ENCODE peak calls at places on chromosomes 4 and X, in eight cellular contexts. D is left ventricle myocardium inferior; Q is mucosa of descending colon; M is psoas muscle; E is hepatocyte; H is lower lobe of right lung; X is CD4-positive, CD25-positive, alpha-beta regulatory T cell; F is ovary. G is an unnamed sample.

GRCh38 chr4:142036795-142037583 is 400.6 kb downstream of the IL15 start:
- DNase-seq in D (no peak), X (no peak), H (no peak), M (no peak), E (no peak), Q (no peak), F (no peak), G (no peak)

GRCh38 chr4:187944179-187944578 is 51.4 kb upstream of the ZFP42 start:
- DNase-seq in M (no peak), X (no peak), D (no peak), F (no peak), Q (no peak), E (no peak), H (no peak), G (no peak)

GRCh38 chr4:6239968-6240367 is 29.7 kb upstream of the WFS1 start:
- DNase-seq in X (no peak), E (no peak), F (no peak), D (no peak), Q (peak; percentile 12), H (peak; percentile 25), M (peak; percentile 23), G (no peak)

GRCh38 chrX:131752493-131753198 is 208.8 kb downstream of the OR13H1 start:
- DNase-seq in Q (peak; percentile 61), F (peak; percentile 83), M (peak; percentile 83), X (no peak), H (no peak), D (no peak), E (no peak), G (peak; percentile 85)

GRCh38 chrX:30282527-30282926 is 26.7 kb downstream of the NR0B1 start:
- DNase-seq in X (no peak), F (no peak), E (no peak), Q (no peak), H (no peak), M (no peak), D (no peak), G (no peak)

GRCh38 chr4:166014411-166014810 is 141.4 kb downstream of the TLL1 start:
- DNase-seq in Q (no peak), M (no peak), F (no peak), D (no peak), H (no peak), E (peak; percentile 37), X (no peak), G (no peak)

GRCh38 chr4:105022811-105023667 is 123.6 kb upstream of the TET2 start:
- DNase-seq in M (no peak), F (no peak), E (no peak), X (no peak), H (peak; percentile 62), D (no peak), Q (no peak), G (peak; percentile 42)

GRCh38 chrX:1534321-1535168 is 2.4 kb downstream of the P2RY8 start:
- DNase-seq in F (no peak), E (no peak), X (peak; percentile 7), M (no peak), Q (no peak), D (no peak), H (no peak), G (no peak)

GRCh38 chr4:56215901-56216300 is 171.4 kb downstream of the AASDH start:
- DNase-seq in F (peak; percentile 12), D (no peak), H (no peak), Q (peak; percentile 55), E (peak; percentile 69), X (no peak), M (no peak), G (peak; percentile 74)

GRCh38 chr4:76688737-76689078 is 209.2 kb downstream of the SOWAHB start:
- DNase-seq in Q (no peak), H (no peak), M (no peak), E (no peak), F (no peak), D (no peak), X (no peak), G (no peak)
- H3K9me3 ChIP-seq in Q (no peaks in the 10 kb centered on the region), H (no peaks in the 10 kb centered on the region), M (no peaks in the 10 kb centered on the region), E (no peaks in the 10 kb centered on the region), F (no peaks in the 10 kb centered on the region), D (no peaks in the 10 kb centered on the region), X (no peaks in the 10 kb centered on the region), G (no peaks in the 10 kb centered on the region)

DNA sequence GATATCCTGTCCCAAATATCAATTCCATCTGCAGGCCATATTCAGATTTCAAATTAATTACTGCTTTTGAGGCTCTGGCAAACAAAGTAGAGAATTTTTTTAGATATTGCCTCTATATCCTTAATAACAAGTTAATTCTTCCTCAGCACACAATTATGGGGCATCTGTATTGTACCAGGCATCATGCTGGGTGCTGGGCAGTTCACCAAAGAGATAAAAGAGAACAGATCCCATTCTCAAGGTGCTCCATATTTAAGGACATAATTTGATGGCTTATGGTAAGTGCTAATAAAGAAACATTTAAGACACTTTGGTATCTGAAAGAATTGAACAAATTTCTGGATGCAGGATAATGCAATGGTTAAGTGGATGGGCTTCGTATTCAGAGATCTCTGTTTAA is 65.8 kb downstream of the SPCS3 start:
- DNase-seq in X (no peak), M (no peak), E (no peak), H (no peak), F (no peak), Q (no peak), D (no peak), G (no peak)
- H3K9me3 ChIP-seq in X (no peaks in the 10 kb centered on the region), M (no peaks in the 10 kb centered on the region), E (no peaks in the 10 kb centered on the region), H (no peaks in the 10 kb centered on the region), F (no peaks in the 10 kb centered on the region), Q (no peaks in the 10 kb centered on the region), D (no peaks in the 10 kb centered on the region), G (no peaks in the 10 kb centered on the region)

DNA sequence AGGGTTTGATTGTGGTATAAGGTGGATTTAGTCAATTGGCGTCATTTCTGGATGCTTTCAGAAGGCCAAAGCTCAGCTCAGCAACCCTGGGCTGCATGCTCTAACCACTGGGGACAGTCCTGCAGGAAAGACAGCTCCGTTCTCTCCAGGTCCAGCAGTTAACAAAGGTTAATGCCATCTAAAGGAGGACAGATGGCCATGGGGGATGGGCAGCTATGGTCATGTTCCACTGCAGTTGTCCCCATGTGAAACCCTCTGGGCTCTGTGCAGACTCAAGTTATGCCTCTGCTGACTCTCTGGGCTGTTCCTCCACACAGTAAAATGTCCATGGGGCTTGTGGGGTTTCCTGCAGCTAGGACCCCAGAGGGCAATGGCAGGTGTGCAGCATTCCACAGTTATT is 562.1 kb upstream of the ADGRL3 start:
- DNase-seq in X (no peak), Q (no peak), M (no peak), D (no peak), E (no peak), H (no peak), F (no peak), G (no peak)
- H3K9me3 ChIP-seq in X (no peaks in the 10 kb centered on the region), Q (peaks cover 22% of the 10 kb centered on the region), M (no peaks in the 10 kb centered on the region), D (peaks cover 61% of the 10 kb centered on the region), E (no peaks in the 10 kb centered on the region), H (peaks cover 6% of the 10 kb centered on the region), F (no peaks in the 10 kb centered on the region), G (no peaks in the 10 kb centered on the region)

GRCh38 chrX:24364851-24365538 is 4.6 kb downstream of the SUPT20HL1 start:
- DNase-seq in H (no peak), E (no peak), X (no peak), M (no peak), D (no peak), F (peak; percentile 21), Q (no peak), G (peak; percentile 37)
- H3K9me3 ChIP-seq in H (no peaks in the 10 kb centered on the region), E (no peaks in the 10 kb centered on the region), X (no peaks in the 10 kb centered on the region), M (no peaks in the 10 kb centered on the region), D (no peaks in the 10 kb centered on the region), F (no peaks in the 10 kb centered on the region), Q (no peaks in the 10 kb centered on the region), G (no peaks in the 10 kb centered on the region)

DNA sequence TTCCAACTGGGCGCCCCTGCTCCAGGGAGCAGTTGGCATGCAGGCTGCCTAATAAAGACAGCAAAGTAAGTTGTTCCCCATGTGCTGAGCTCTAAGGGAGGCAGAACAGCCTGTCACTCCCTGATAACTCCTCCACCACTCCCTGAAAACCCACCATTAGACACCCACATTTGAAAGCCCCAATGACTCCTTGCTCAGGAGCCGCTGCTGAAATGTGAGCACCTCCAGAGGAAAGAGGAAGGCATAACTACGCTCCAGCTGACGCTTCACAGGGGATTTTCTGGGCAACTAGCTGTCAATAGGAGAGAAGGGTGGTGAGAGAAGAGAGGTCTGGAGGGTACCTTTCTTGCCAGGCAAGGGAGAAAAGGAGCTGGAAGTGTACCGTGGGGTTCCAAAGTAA is 62.5 kb downstream of the NPY1R start:
- DNase-seq in X (no peak), D (no peak), Q (no peak), M (no peak), F (no peak), H (no peak), E (no peak), G (no peak)
- H3K9me3 ChIP-seq in X (no peaks in the 10 kb centered on the region), D (no peaks in the 10 kb centered on the region), Q (no peaks in the 10 kb centered on the region), M (no peaks in the 10 kb centered on the region), F (no peaks in the 10 kb centered on the region), H (no peaks in the 10 kb centered on the region), E (no peaks in the 10 kb centered on the region), G (no peaks in the 10 kb centered on the region)

GRCh38 chr4:168740686-168741085 is 243.8 kb downstream of the PALLD start:
- DNase-seq in D (no peak), H (no peak), E (no peak), M (no peak), X (no peak), Q (no peak), F (no peak), G (no peak)
- H3K9me3 ChIP-seq in D (no peaks in the 10 kb centered on the region), H (no peaks in the 10 kb centered on the region), E (no peaks in the 10 kb centered on the region), M (no peaks in the 10 kb centered on the region), X (no peaks in the 10 kb centered on the region), Q (no peaks in the 10 kb centered on the region), F (no peaks in the 10 kb centered on the region), G (no peaks in the 10 kb centered on the region)

GRCh38 chr4:63049726-63050125 is 1359.5 kb downstream of the TECRL start:
- DNase-seq in H (no peak), D (no peak), E (no peak), M (no peak), Q (no peak), F (no peak), X (no peak), G (no peak)
- H3K9me3 ChIP-seq in H (no peaks in the 10 kb centered on the region), D (peaks cover 44% of the 10 kb centered on the region), E (no peaks in the 10 kb centered on the region), M (no peaks in the 10 kb centered on the region), Q (peaks cover 9% of the 10 kb centered on the region), F (no peaks in the 10 kb centered on the region), X (peaks cover 2% of the 10 kb centered on the region), G (no peaks in the 10 kb centered on the region)

GRCh38 chrX:48002929-48003328 is 860 bp downstream of the ZNF182 start:
- DNase-seq in M (no peak), D (no peak), H (no peak), Q (no peak), E (no peak), F (no peak), X (no peak), G (no peak)
- H3K9me3 ChIP-seq in M (no peaks in the 10 kb centered on the region), D (no peaks in the 10 kb centered on the region), H (no peaks in the 10 kb centered on the region), Q (no peaks in the 10 kb centered on the region), E (no peaks in the 10 kb centered on the region), F (no peaks in the 10 kb centered on the region), X (no peaks in the 10 kb centered on the region), G (no peaks in the 10 kb centered on the region)

GRCh38 chr4:73208376-73208775 is 50.2 kb downstream of the ANKRD17 start:
- DNase-seq in F (no peak), E (no peak), Q (no peak), M (no peak), X (no peak), H (no peak), D (no peak), G (no peak)

GRCh38 chr4:73206236-73206635 is 52.4 kb downstream of the ANKRD17 start:
- DNase-seq in E (no peak), Q (no peak), H (no peak), D (no peak), F (no peak), X (no peak), M (no peak), G (no peak)

GRCh38 chr4:73205482-73205881 is 53.1 kb downstream of the ANKRD17 start:
- DNase-seq in M (no peak), H (no peak), X (no peak), D (no peak), Q (no peak), E (no peak), F (no peak), G (no peak)
- H3K9me3 ChIP-seq in M (peaks cover 5% of the 10 kb centered on the region), H (peaks cover 4% of the 10 kb centered on the region), X (peaks cover 3% of the 10 kb centered on the region), D (peaks cover 41% of the 10 kb centered on the region), Q (no peaks in the 10 kb centered on the region), E (no peaks in the 10 kb centered on the region), F (no peaks in the 10 kb centered on the region), G (no peaks in the 10 kb centered on the region)